ENCODE peak calls at places on chromosomes 1 and 21, in five cellular contexts. One of them, this sample, is unnamed.

GRCh38 chr1:237857455-237857854 is 33.3 kb downstream of the ZP4 start:
- DNase-seq in WTC11: no peak
- DNase-seq in OCI-LY7: no peak
- DNase-seq in stimulated activated CD4-positive, alpha-beta T cell treated with anti-CD3 and anti-CD28 coated beads, Interleukin-2, amount 100 ng/mL, for 24 hours: no peak
- DNase-seq in HFFc6: no peak
- DNase-seq in this sample: no peak

GRCh38 chr21:33971492-33972013 is 55.9 kb upstream of the ATP5PO start:
- DNase-seq in WTC11: no peak
- DNase-seq in OCI-LY7: no peak
- DNase-seq in stimulated activated CD4-positive, alpha-beta T cell treated with anti-CD3 and anti-CD28 coated beads, Interleukin-2, amount 100 ng/mL, for 24 hours: no peak
- DNase-seq in HFFc6: peak; percentile 88
- DNase-seq in this sample: no peak

GRCh38 chr1:26733982-26734381 is 38.2 kb downstream of the ARID1A start:
- DNase-seq in WTC11: no peak
- DNase-seq in OCI-LY7: no peak
- DNase-seq in stimulated activated CD4-positive, alpha-beta T cell treated with anti-CD3 and anti-CD28 coated beads, Interleukin-2, amount 100 ng/mL, for 24 hours: no peak
- DNase-seq in HFFc6: peak; percentile 70
- DNase-seq in this sample: no peak

GRCh38 chr1:923131-923990 is at the start of gene SAMD11:
- DNase-seq in WTC11: peak; percentile 64
- DNase-seq in OCI-LY7: peak; percentile 83
- DNase-seq in stimulated activated CD4-positive, alpha-beta T cell treated with anti-CD3 and anti-CD28 coated beads, Interleukin-2, amount 100 ng/mL, for 24 hours: peak; percentile 69
- DNase-seq in HFFc6: peak; percentile 74
- DNase-seq in this sample: peak; percentile 90

GRCh38 chr1:243708210-243708609 is 141.8 kb downstream of the AKT3 start:
- DNase-seq in WTC11: no peak
- DNase-seq in OCI-LY7: no peak
- DNase-seq in stimulated activated CD4-positive, alpha-beta T cell treated with anti-CD3 and anti-CD28 coated beads, Interleukin-2, amount 100 ng/mL, for 24 hours: no peak
- DNase-seq in HFFc6: no peak
- DNase-seq in this sample: no peak

GRCh38 chr1:177640687-177641086 is 329.2 kb downstream of the SEC16B start:
- DNase-seq in WTC11: no peak
- DNase-seq in OCI-LY7: no peak
- DNase-seq in stimulated activated CD4-positive, alpha-beta T cell treated with anti-CD3 and anti-CD28 coated beads, Interleukin-2, amount 100 ng/mL, for 24 hours: no peak
- DNase-seq in HFFc6: no peak
- DNase-seq in this sample: no peak

GRCh38 chr1:67190942-67191341 is 24.7 kb downstream of the IL23R start:
- DNase-seq in WTC11: no peak
- DNase-seq in OCI-LY7: no peak
- DNase-seq in stimulated activated CD4-positive, alpha-beta T cell treated with anti-CD3 and anti-CD28 coated beads, Interleukin-2, amount 100 ng/mL, for 24 hours: no peak
- DNase-seq in HFFc6: no peak
- DNase-seq in this sample: no peak

GRCh38 chr1:21397813-21398188 is 42.1 kb upstream of the NBPF3 start:
- DNase-seq in WTC11: peak; percentile 53
- DNase-seq in OCI-LY7: no peak
- DNase-seq in stimulated activated CD4-positive, alpha-beta T cell treated with anti-CD3 and anti-CD28 coated beads, Interleukin-2, amount 100 ng/mL, for 24 hours: peak; percentile 21
- DNase-seq in HFFc6: no peak
- DNase-seq in this sample: no peak

GRCh38 chr1:220791287-220791686 is 4.6 kb downstream of the MTARC1 start:
- DNase-seq in WTC11: no peak
- DNase-seq in OCI-LY7: no peak
- DNase-seq in stimulated activated CD4-positive, alpha-beta T cell treated with anti-CD3 and anti-CD28 coated beads, Interleukin-2, amount 100 ng/mL, for 24 hours: no peak
- DNase-seq in HFFc6: no peak
- DNase-seq in this sample: no peak

GRCh38 chr1:212794561-212795014 is 2.9 kb downstream of the TATDN3 start:
- DNase-seq in WTC11: no peak
- DNase-seq in OCI-LY7: peak; percentile 97
- DNase-seq in stimulated activated CD4-positive, alpha-beta T cell treated with anti-CD3 and anti-CD28 coated beads, Interleukin-2, amount 100 ng/mL, for 24 hours: no peak
- DNase-seq in HFFc6: no peak
- DNase-seq in this sample: no peak

GRCh38 chr1:170670751-170671628 is 7.1 kb downstream of the PRRX1 start:
- DNase-seq in WTC11: peak; percentile 85
- DNase-seq in OCI-LY7: no peak
- DNase-seq in stimulated activated CD4-positive, alpha-beta T cell treated with anti-CD3 and anti-CD28 coated beads, Interleukin-2, amount 100 ng/mL, for 24 hours: peak; percentile 33
- DNase-seq in HFFc6: no peak
- DNase-seq in this sample: peak; percentile 76

GRCh38 chr1:41673355-41673754 is 188.9 kb upstream of the EDN2 start:
- DNase-seq in WTC11: no peak
- DNase-seq in OCI-LY7: peak; percentile 78
- DNase-seq in stimulated activated CD4-positive, alpha-beta T cell treated with anti-CD3 and anti-CD28 coated beads, Interleukin-2, amount 100 ng/mL, for 24 hours: peak; percentile 38
- DNase-seq in HFFc6: no peak
- DNase-seq in this sample: peak; percentile 21

GRCh38 chr1:27445177-27445936 is 44.6 kb downstream of the WASF2 start:
- DNase-seq in WTC11: no peak
- DNase-seq in OCI-LY7: peak; percentile 31
- DNase-seq in stimulated activated CD4-positive, alpha-beta T cell treated with anti-CD3 and anti-CD28 coated beads, Interleukin-2, amount 100 ng/mL, for 24 hours: no peak
- DNase-seq in HFFc6: no peak
- DNase-seq in this sample: no peak

GRCh38 chr1:233790662-233791371 is 113.7 kb upstream of the SLC35F3 start:
- DNase-seq in WTC11: peak; percentile 16
- DNase-seq in OCI-LY7: peak; percentile 52
- DNase-seq in stimulated activated CD4-positive, alpha-beta T cell treated with anti-CD3 and anti-CD28 coated beads, Interleukin-2, amount 100 ng/mL, for 24 hours: peak; percentile 34
- DNase-seq in HFFc6: peak; percentile 26
- DNase-seq in this sample: no peak

GRCh38 chr1:173476197-173476663 is 905 bp upstream of the PRDX6 start:
- DNase-seq in WTC11: no peak
- DNase-seq in OCI-LY7: peak; percentile 5
- DNase-seq in stimulated activated CD4-positive, alpha-beta T cell treated with anti-CD3 and anti-CD28 coated beads, Interleukin-2, amount 100 ng/mL, for 24 hours: no peak
- DNase-seq in HFFc6: no peak
- DNase-seq in this sample: no peak

GRCh38 chr1:111920221-111921024 is 69.0 kb downstream of the KCND3 start:
- DNase-seq in WTC11: no peak
- DNase-seq in OCI-LY7: no peak
- DNase-seq in stimulated activated CD4-positive, alpha-beta T cell treated with anti-CD3 and anti-CD28 coated beads, Interleukin-2, amount 100 ng/mL, for 24 hours: no peak
- DNase-seq in HFFc6: peak; percentile 80
- DNase-seq in this sample: no peak

GRCh38 chr1:84907095-84907827 is 14.3 kb upstream of the LPAR3 start:
- DNase-seq in WTC11: no peak
- DNase-seq in OCI-LY7: no peak
- DNase-seq in stimulated activated CD4-positive, alpha-beta T cell treated with anti-CD3 and anti-CD28 coated beads, Interleukin-2, amount 100 ng/mL, for 24 hours: no peak
- DNase-seq in HFFc6: peak; percentile 31
- DNase-seq in this sample: no peak

GRCh38 chr1:42340093-42340492 is 5.1 kb upstream of the FOXJ3 start:
- DNase-seq in WTC11: no peak
- DNase-seq in OCI-LY7: no peak
- DNase-seq in stimulated activated CD4-positive, alpha-beta T cell treated with anti-CD3 and anti-CD28 coated beads, Interleukin-2, amount 100 ng/mL, for 24 hours: no peak
- DNase-seq in HFFc6: peak; percentile 52
- DNase-seq in this sample: no peak

GRCh38 chr1:245475116-245475515 is 320.3 kb downstream of the KIF26B start:
- DNase-seq in WTC11: no peak
- DNase-seq in OCI-LY7: no peak
- DNase-seq in stimulated activated CD4-positive, alpha-beta T cell treated with anti-CD3 and anti-CD28 coated beads, Interleukin-2, amount 100 ng/mL, for 24 hours: no peak
- DNase-seq in HFFc6: peak; percentile 59
- DNase-seq in this sample: no peak

GRCh38 chr1:53511933-53512806 is 53.0 kb downstream of the DMRTB1 start:
- DNase-seq in WTC11: no peak
- DNase-seq in OCI-LY7: no peak
- DNase-seq in stimulated activated CD4-positive, alpha-beta T cell treated with anti-CD3 and anti-CD28 coated beads, Interleukin-2, amount 100 ng/mL, for 24 hours: no peak
- DNase-seq in HFFc6: peak; percentile 45
- DNase-seq in this sample: no peak

GRCh38 chr1:56638248-56638647 is 6.9 kb upstream of the PRKAA2 start:
- DNase-seq in WTC11: no peak
- DNase-seq in OCI-LY7: no peak
- DNase-seq in stimulated activated CD4-positive, alpha-beta T cell treated with anti-CD3 and anti-CD28 coated beads, Interleukin-2, amount 100 ng/mL, for 24 hours: no peak
- DNase-seq in HFFc6: no peak
- DNase-seq in this sample: no peak

GRCh38 chr1:48831579-48831978 is 54.9 kb upstream of the BEND5 start:
- DNase-seq in WTC11: no peak
- DNase-seq in OCI-LY7: no peak
- DNase-seq in stimulated activated CD4-positive, alpha-beta T cell treated with anti-CD3 and anti-CD28 coated beads, Interleukin-2, amount 100 ng/mL, for 24 hours: no peak
- DNase-seq in HFFc6: no peak
- DNase-seq in this sample: no peak

GRCh38 chr1:24693827-24694379 is 50.8 kb downstream of the SRRM1 start:
- DNase-seq in WTC11: no peak
- DNase-seq in OCI-LY7: no peak
- DNase-seq in stimulated activated CD4-positive, alpha-beta T cell treated with anti-CD3 and anti-CD28 coated beads, Interleukin-2, amount 100 ng/mL, for 24 hours: no peak
- DNase-seq in HFFc6: no peak
- DNase-seq in this sample: no peak

GRCh38 chr1:209674957-209675566 is at the start of gene G0S2:
- DNase-seq in WTC11: peak; percentile 63
- DNase-seq in OCI-LY7: no peak
- DNase-seq in stimulated activated CD4-positive, alpha-beta T cell treated with anti-CD3 and anti-CD28 coated beads, Interleukin-2, amount 100 ng/mL, for 24 hours: peak; percentile 42
- DNase-seq in HFFc6: peak; percentile 24
- DNase-seq in this sample: peak; percentile 82

GRCh38 chr1:48469616-48470500 is 2.1 kb downstream of the SPATA6 start:
- DNase-seq in WTC11: no peak
- DNase-seq in OCI-LY7: peak; percentile 5
- DNase-seq in stimulated activated CD4-positive, alpha-beta T cell treated with anti-CD3 and anti-CD28 coated beads, Interleukin-2, amount 100 ng/mL, for 24 hours: no peak
- DNase-seq in HFFc6: no peak
- DNase-seq in this sample: peak; percentile 73

GRCh38 chr21:33967086-33967571 is 51.5 kb upstream of the ATP5PO start:
- DNase-seq in WTC11: no peak
- DNase-seq in OCI-LY7: no peak
- DNase-seq in stimulated activated CD4-positive, alpha-beta T cell treated with anti-CD3 and anti-CD28 coated beads, Interleukin-2, amount 100 ng/mL, for 24 hours: no peak
- DNase-seq in HFFc6: no peak
- DNase-seq in this sample: no peak

GRCh38 chr1:51558375-51558924 is 39.4 kb upstream of the EPS15 start:
- DNase-seq in WTC11: no peak
- DNase-seq in OCI-LY7: no peak
- DNase-seq in stimulated activated CD4-positive, alpha-beta T cell treated with anti-CD3 and anti-CD28 coated beads, Interleukin-2, amount 100 ng/mL, for 24 hours: no peak
- DNase-seq in HFFc6: peak; percentile 87
- DNase-seq in this sample: no peak

GRCh38 chr1:241387216-241387615 is 30.2 kb upstream of the RGS7 start:
- DNase-seq in WTC11: no peak
- DNase-seq in OCI-LY7: no peak
- DNase-seq in stimulated activated CD4-positive, alpha-beta T cell treated with anti-CD3 and anti-CD28 coated beads, Interleukin-2, amount 100 ng/mL, for 24 hours: no peak
- DNase-seq in HFFc6: no peak
- DNase-seq in this sample: no peak

GRCh38 chr1:16387201-16388185 is 20.5 kb downstream of the SZRD1 start:
- DNase-seq in WTC11: no peak
- DNase-seq in OCI-LY7: no peak
- DNase-seq in stimulated activated CD4-positive, alpha-beta T cell treated with anti-CD3 and anti-CD28 coated beads, Interleukin-2, amount 100 ng/mL, for 24 hours: no peak
- DNase-seq in HFFc6: no peak
- DNase-seq in this sample: peak; percentile 77

GRCh38 chr1:232664844-232665777 is 35.2 kb upstream of the SIPA1L2 start:
- DNase-seq in WTC11: no peak
- DNase-seq in OCI-LY7: no peak
- DNase-seq in stimulated activated CD4-positive, alpha-beta T cell treated with anti-CD3 and anti-CD28 coated beads, Interleukin-2, amount 100 ng/mL, for 24 hours: no peak
- DNase-seq in HFFc6: no peak
- DNase-seq in this sample: no peak

GRCh38 chr1:89989099-89989498 is 5.8 kb upstream of the ZNF326 start:
- DNase-seq in WTC11: no peak
- DNase-seq in OCI-LY7: no peak
- DNase-seq in stimulated activated CD4-positive, alpha-beta T cell treated with anti-CD3 and anti-CD28 coated beads, Interleukin-2, amount 100 ng/mL, for 24 hours: no peak
- DNase-seq in HFFc6: no peak
- DNase-seq in this sample: no peak

GRCh38 chr1:97334454-97334853 is 586.4 kb downstream of the DPYD start:
- DNase-seq in WTC11: no peak
- DNase-seq in OCI-LY7: no peak
- DNase-seq in stimulated activated CD4-positive, alpha-beta T cell treated with anti-CD3 and anti-CD28 coated beads, Interleukin-2, amount 100 ng/mL, for 24 hours: no peak
- DNase-seq in HFFc6: peak; percentile 90
- DNase-seq in this sample: no peak

GRCh38 chr1:204206121-204206520 is 7.7 kb downstream of the GOLT1A start:
- DNase-seq in WTC11: no peak
- DNase-seq in OCI-LY7: no peak
- DNase-seq in stimulated activated CD4-positive, alpha-beta T cell treated with anti-CD3 and anti-CD28 coated beads, Interleukin-2, amount 100 ng/mL, for 24 hours: no peak
- DNase-seq in HFFc6: peak; percentile 65
- DNase-seq in this sample: no peak

GRCh38 chr1:172108494-172108893 is 267.2 kb downstream of the DNM3 start:
- DNase-seq in WTC11: no peak
- DNase-seq in OCI-LY7: no peak
- DNase-seq in stimulated activated CD4-positive, alpha-beta T cell treated with anti-CD3 and anti-CD28 coated beads, Interleukin-2, amount 100 ng/mL, for 24 hours: no peak
- DNase-seq in HFFc6: peak; percentile 38
- DNase-seq in this sample: no peak

GRCh38 chr21:33451634-33452071 is 28.1 kb downstream of the TMEM50B start:
- DNase-seq in WTC11: no peak
- DNase-seq in OCI-LY7: no peak
- DNase-seq in stimulated activated CD4-positive, alpha-beta T cell treated with anti-CD3 and anti-CD28 coated beads, Interleukin-2, amount 100 ng/mL, for 24 hours: no peak
- DNase-seq in HFFc6: peak; percentile 32
- DNase-seq in this sample: no peak

GRCh38 chr1:200708769-200709168 is 29.9 kb upstream of the CAMSAP2 start:
- DNase-seq in WTC11: no peak
- DNase-seq in OCI-LY7: no peak
- DNase-seq in stimulated activated CD4-positive, alpha-beta T cell treated with anti-CD3 and anti-CD28 coated beads, Interleukin-2, amount 100 ng/mL, for 24 hours: no peak
- DNase-seq in HFFc6: peak; percentile 13
- DNase-seq in this sample: no peak